ENCODE peak calls at places on chromosome 2, in seven cellular contexts. One of them, this sample, is unnamed.

GRCh38 chr2:109662889-109663288 is 48.7 kb downstream of the SOWAHC start:
- DNase-seq in naive thymus-derived CD4-positive, alpha-beta T cell: no peak
- DNase-seq in A172: no peak
- DNase-seq in T follicular helper cell: no peak
- DNase-seq in endothelial cell: no peak
- DNase-seq in kidney epithelial cell: no peak
- DNase-seq in activated naive CD8-positive, alpha-beta T cell treated with anti-CD3 and anti-CD28 coated beads, Interleukin-2, amount 50 U/mL, for 24 hours: no peak
- DNase-seq in this sample: no peak

GRCh38 chr2:9847140-9847539 is 3.9 kb downstream of the TAF1B start:
- DNase-seq in naive thymus-derived CD4-positive, alpha-beta T cell: no peak
- DNase-seq in A172: no peak
- DNase-seq in T follicular helper cell: no peak
- DNase-seq in endothelial cell: no peak
- DNase-seq in kidney epithelial cell: no peak
- DNase-seq in activated naive CD8-positive, alpha-beta T cell treated with anti-CD3 and anti-CD28 coated beads, Interleukin-2, amount 50 U/mL, for 24 hours: no peak
- DNase-seq in this sample: no peak

GRCh38 chr2:205657579-205657978 is 24.7 kb upstream of the NRP2 start:
- DNase-seq in naive thymus-derived CD4-positive, alpha-beta T cell: no peak
- DNase-seq in A172: no peak
- DNase-seq in T follicular helper cell: no peak
- DNase-seq in endothelial cell: no peak
- DNase-seq in kidney epithelial cell: no peak
- DNase-seq in activated naive CD8-positive, alpha-beta T cell treated with anti-CD3 and anti-CD28 coated beads, Interleukin-2, amount 50 U/mL, for 24 hours: no peak
- DNase-seq in this sample: no peak

GRCh38 chr2:226649871-226650660 is 149.6 kb downstream of the IRS1 start:
- DNase-seq in naive thymus-derived CD4-positive, alpha-beta T cell: peak
- DNase-seq in A172: peak
- DNase-seq in T follicular helper cell: no peak
- DNase-seq in endothelial cell: peak
- DNase-seq in kidney epithelial cell: peak
- DNase-seq in activated naive CD8-positive, alpha-beta T cell treated with anti-CD3 and anti-CD28 coated beads, Interleukin-2, amount 50 U/mL, for 24 hours: peak
- DNase-seq in this sample: peak

GRCh38 chr2:74777161-74777900 is 56.6 kb upstream of the HK2 start:
- DNase-seq in naive thymus-derived CD4-positive, alpha-beta T cell: no peak
- DNase-seq in A172: no peak
- DNase-seq in T follicular helper cell: no peak
- DNase-seq in endothelial cell: no peak
- DNase-seq in kidney epithelial cell: no peak
- DNase-seq in activated naive CD8-positive, alpha-beta T cell treated with anti-CD3 and anti-CD28 coated beads, Interleukin-2, amount 50 U/mL, for 24 hours: no peak
- DNase-seq in this sample: no peak

GRCh38 chr2:30512243-30512866 is 65.3 kb downstream of the LCLAT1 start:
- DNase-seq in naive thymus-derived CD4-positive, alpha-beta T cell: no peak
- DNase-seq in A172: no peak
- DNase-seq in T follicular helper cell: no peak
- DNase-seq in endothelial cell: no peak
- DNase-seq in kidney epithelial cell: no peak
- DNase-seq in activated naive CD8-positive, alpha-beta T cell treated with anti-CD3 and anti-CD28 coated beads, Interleukin-2, amount 50 U/mL, for 24 hours: no peak
- DNase-seq in this sample: no peak

GRCh38 chr2:28216320-28216719 is 176.3 kb upstream of the FOSL2 start:
- DNase-seq in naive thymus-derived CD4-positive, alpha-beta T cell: no peak
- DNase-seq in A172: no peak
- DNase-seq in T follicular helper cell: no peak
- DNase-seq in endothelial cell: no peak
- DNase-seq in kidney epithelial cell: no peak
- DNase-seq in activated naive CD8-positive, alpha-beta T cell treated with anti-CD3 and anti-CD28 coated beads, Interleukin-2, amount 50 U/mL, for 24 hours: no peak
- DNase-seq in this sample: no peak

GRCh38 chr2:242063364-242064249 is 194.1 kb downstream of the RTP5 start:
- DNase-seq in naive thymus-derived CD4-positive, alpha-beta T cell: no peak
- DNase-seq in A172: peak
- DNase-seq in T follicular helper cell: no peak
- DNase-seq in endothelial cell: no peak
- DNase-seq in kidney epithelial cell: no peak
- DNase-seq in activated naive CD8-positive, alpha-beta T cell treated with anti-CD3 and anti-CD28 coated beads, Interleukin-2, amount 50 U/mL, for 24 hours: no peak
- DNase-seq in this sample: no peak

GRCh38 chr2:216075510-216076485 is 5.8 kb downstream of the PECR start:
- DNase-seq in naive thymus-derived CD4-positive, alpha-beta T cell: no peak
- DNase-seq in A172: no peak
- DNase-seq in T follicular helper cell: no peak
- DNase-seq in endothelial cell: no peak
- DNase-seq in kidney epithelial cell: no peak
- DNase-seq in activated naive CD8-positive, alpha-beta T cell treated with anti-CD3 and anti-CD28 coated beads, Interleukin-2, amount 50 U/mL, for 24 hours: no peak
- DNase-seq in this sample: no peak

GRCh38 chr2:7168012-7168411 is 250.8 kb downstream of the RNF144A start:
- DNase-seq in naive thymus-derived CD4-positive, alpha-beta T cell: no peak
- DNase-seq in A172: no peak
- DNase-seq in T follicular helper cell: no peak
- DNase-seq in endothelial cell: no peak
- DNase-seq in kidney epithelial cell: no peak
- DNase-seq in activated naive CD8-positive, alpha-beta T cell treated with anti-CD3 and anti-CD28 coated beads, Interleukin-2, amount 50 U/mL, for 24 hours: no peak
- DNase-seq in this sample: no peak

GRCh38 chr2:64675860-64676259 is 22.1 kb upstream of the SERTAD2 start:
- DNase-seq in naive thymus-derived CD4-positive, alpha-beta T cell: no peak
- DNase-seq in A172: peak
- DNase-seq in T follicular helper cell: no peak
- DNase-seq in endothelial cell: no peak
- DNase-seq in kidney epithelial cell: no peak
- DNase-seq in activated naive CD8-positive, alpha-beta T cell treated with anti-CD3 and anti-CD28 coated beads, Interleukin-2, amount 50 U/mL, for 24 hours: peak
- DNase-seq in this sample: no peak

GRCh38 chr2:187302619-187303018 is 145.4 kb downstream of the CALCRL start:
- DNase-seq in naive thymus-derived CD4-positive, alpha-beta T cell: no peak
- DNase-seq in A172: peak
- DNase-seq in T follicular helper cell: no peak
- DNase-seq in endothelial cell: no peak
- DNase-seq in kidney epithelial cell: no peak
- DNase-seq in activated naive CD8-positive, alpha-beta T cell treated with anti-CD3 and anti-CD28 coated beads, Interleukin-2, amount 50 U/mL, for 24 hours: no peak
- DNase-seq in this sample: no peak

GRCh38 chr2:37573818-37574388 is 97.5 kb downstream of the CDC42EP3 start:
- DNase-seq in naive thymus-derived CD4-positive, alpha-beta T cell: no peak
- DNase-seq in A172: no peak
- DNase-seq in T follicular helper cell: no peak
- DNase-seq in endothelial cell: no peak
- DNase-seq in kidney epithelial cell: no peak
- DNase-seq in activated naive CD8-positive, alpha-beta T cell treated with anti-CD3 and anti-CD28 coated beads, Interleukin-2, amount 50 U/mL, for 24 hours: no peak
- DNase-seq in this sample: no peak

GRCh38 chr2:41930807-41931566 is 116.8 kb upstream of the PKDCC start:
- DNase-seq in naive thymus-derived CD4-positive, alpha-beta T cell: no peak
- DNase-seq in A172: peak
- DNase-seq in T follicular helper cell: no peak
- DNase-seq in endothelial cell: no peak
- DNase-seq in kidney epithelial cell: no peak
- DNase-seq in activated naive CD8-positive, alpha-beta T cell treated with anti-CD3 and anti-CD28 coated beads, Interleukin-2, amount 50 U/mL, for 24 hours: no peak
- DNase-seq in this sample: no peak

GRCh38 chr2:46967990-46968647 is 52.5 kb upstream of the MCFD2 start:
- DNase-seq in naive thymus-derived CD4-positive, alpha-beta T cell: no peak
- DNase-seq in A172: peak
- DNase-seq in T follicular helper cell: no peak
- DNase-seq in endothelial cell: no peak
- DNase-seq in kidney epithelial cell: no peak
- DNase-seq in activated naive CD8-positive, alpha-beta T cell treated with anti-CD3 and anti-CD28 coated beads, Interleukin-2, amount 50 U/mL, for 24 hours: no peak
- DNase-seq in this sample: no peak

GRCh38 chr2:142687509-142687908 is 190.0 kb upstream of the KYNU start:
- DNase-seq in naive thymus-derived CD4-positive, alpha-beta T cell: no peak
- DNase-seq in A172: no peak
- DNase-seq in T follicular helper cell: no peak
- DNase-seq in endothelial cell: no peak
- DNase-seq in kidney epithelial cell: no peak
- DNase-seq in activated naive CD8-positive, alpha-beta T cell treated with anti-CD3 and anti-CD28 coated beads, Interleukin-2, amount 50 U/mL, for 24 hours: no peak
- DNase-seq in this sample: no peak

GRCh38 chr2:230412846-230413245 is 3.2 kb upstream of the SP100 start:
- DNase-seq in naive thymus-derived CD4-positive, alpha-beta T cell: no peak
- DNase-seq in A172: no peak
- DNase-seq in T follicular helper cell: no peak
- DNase-seq in endothelial cell: no peak
- DNase-seq in kidney epithelial cell: no peak
- DNase-seq in activated naive CD8-positive, alpha-beta T cell treated with anti-CD3 and anti-CD28 coated beads, Interleukin-2, amount 50 U/mL, for 24 hours: no peak
- DNase-seq in this sample: no peak

GRCh38 chr2:114426756-114427155 is 15.7 kb upstream of the DPP10 start:
- DNase-seq in naive thymus-derived CD4-positive, alpha-beta T cell: no peak
- DNase-seq in A172: no peak
- DNase-seq in T follicular helper cell: no peak
- DNase-seq in endothelial cell: no peak
- DNase-seq in kidney epithelial cell: no peak
- DNase-seq in activated naive CD8-positive, alpha-beta T cell treated with anti-CD3 and anti-CD28 coated beads, Interleukin-2, amount 50 U/mL, for 24 hours: no peak
- DNase-seq in this sample: no peak

GRCh38 chr2:45458909-45459563 is 152.0 kb downstream of the SRBD1 start:
- DNase-seq in naive thymus-derived CD4-positive, alpha-beta T cell: no peak
- DNase-seq in A172: peak
- DNase-seq in T follicular helper cell: no peak
- DNase-seq in endothelial cell: peak
- DNase-seq in kidney epithelial cell: peak
- DNase-seq in activated naive CD8-positive, alpha-beta T cell treated with anti-CD3 and anti-CD28 coated beads, Interleukin-2, amount 50 U/mL, for 24 hours: no peak
- DNase-seq in this sample: no peak

GRCh38 chr2:68918497-68918896 is 34.2 kb downstream of the GKN2 start:
- DNase-seq in naive thymus-derived CD4-positive, alpha-beta T cell: no peak
- DNase-seq in A172: peak
- DNase-seq in T follicular helper cell: no peak
- DNase-seq in endothelial cell: no peak
- DNase-seq in kidney epithelial cell: no peak
- DNase-seq in activated naive CD8-positive, alpha-beta T cell treated with anti-CD3 and anti-CD28 coated beads, Interleukin-2, amount 50 U/mL, for 24 hours: no peak
- DNase-seq in this sample: no peak

GRCh38 chr2:10620481-10620880 is 69.3 kb downstream of the NOL10 start:
- DNase-seq in naive thymus-derived CD4-positive, alpha-beta T cell: peak
- DNase-seq in A172: peak
- DNase-seq in T follicular helper cell: no peak
- DNase-seq in endothelial cell: no peak
- DNase-seq in kidney epithelial cell: peak
- DNase-seq in activated naive CD8-positive, alpha-beta T cell treated with anti-CD3 and anti-CD28 coated beads, Interleukin-2, amount 50 U/mL, for 24 hours: no peak
- DNase-seq in this sample: no peak

GRCh38 chr2:105406221-105406620 is 7.4 kb upstream of the FHL2 start:
- DNase-seq in naive thymus-derived CD4-positive, alpha-beta T cell: no peak
- DNase-seq in A172: peak
- DNase-seq in T follicular helper cell: no peak
- DNase-seq in endothelial cell: no peak
- DNase-seq in kidney epithelial cell: no peak
- DNase-seq in activated naive CD8-positive, alpha-beta T cell treated with anti-CD3 and anti-CD28 coated beads, Interleukin-2, amount 50 U/mL, for 24 hours: no peak
- DNase-seq in this sample: no peak

GRCh38 chr2:127508621-127509034 is 17.7 kb downstream of the IWS1 start:
- DNase-seq in naive thymus-derived CD4-positive, alpha-beta T cell: no peak
- DNase-seq in A172: peak
- DNase-seq in T follicular helper cell: no peak
- DNase-seq in endothelial cell: no peak
- DNase-seq in kidney epithelial cell: peak
- DNase-seq in activated naive CD8-positive, alpha-beta T cell treated with anti-CD3 and anti-CD28 coated beads, Interleukin-2, amount 50 U/mL, for 24 hours: no peak
- DNase-seq in this sample: no peak

GRCh38 chr2:188725981-188726380 is 248.2 kb upstream of the COL3A1 start:
- DNase-seq in naive thymus-derived CD4-positive, alpha-beta T cell: no peak
- DNase-seq in A172: peak
- DNase-seq in T follicular helper cell: no peak
- DNase-seq in endothelial cell: no peak
- DNase-seq in kidney epithelial cell: no peak
- DNase-seq in activated naive CD8-positive, alpha-beta T cell treated with anti-CD3 and anti-CD28 coated beads, Interleukin-2, amount 50 U/mL, for 24 hours: no peak
- DNase-seq in this sample: no peak

GRCh38 chr2:43454791-43455190 is 141.0 kb downstream of the THADA start:
- DNase-seq in naive thymus-derived CD4-positive, alpha-beta T cell: no peak
- DNase-seq in A172: no peak
- DNase-seq in T follicular helper cell: no peak
- DNase-seq in endothelial cell: no peak
- DNase-seq in kidney epithelial cell: no peak
- DNase-seq in activated naive CD8-positive, alpha-beta T cell treated with anti-CD3 and anti-CD28 coated beads, Interleukin-2, amount 50 U/mL, for 24 hours: no peak
- DNase-seq in this sample: no peak

GRCh38 chr2:238727585-238728321 is 120.1 kb upstream of the TWIST2 start:
- DNase-seq in naive thymus-derived CD4-positive, alpha-beta T cell: no peak
- DNase-seq in A172: no peak
- DNase-seq in T follicular helper cell: no peak
- DNase-seq in endothelial cell: no peak
- DNase-seq in kidney epithelial cell: no peak
- DNase-seq in activated naive CD8-positive, alpha-beta T cell treated with anti-CD3 and anti-CD28 coated beads, Interleukin-2, amount 50 U/mL, for 24 hours: no peak
- DNase-seq in this sample: no peak

GRCh38 chr2:162123806-162124758 is 28.0 kb downstream of the GCG start:
- DNase-seq in naive thymus-derived CD4-positive, alpha-beta T cell: peak
- DNase-seq in A172: peak
- DNase-seq in T follicular helper cell: no peak
- DNase-seq in endothelial cell: no peak
- DNase-seq in kidney epithelial cell: no peak
- DNase-seq in activated naive CD8-positive, alpha-beta T cell treated with anti-CD3 and anti-CD28 coated beads, Interleukin-2, amount 50 U/mL, for 24 hours: no peak
- DNase-seq in this sample: peak

GRCh38 chr2:240467659-240468299 is 32.3 kb downstream of the GPC1 start:
- DNase-seq in naive thymus-derived CD4-positive, alpha-beta T cell: no peak
- DNase-seq in A172: no peak
- DNase-seq in T follicular helper cell: no peak
- DNase-seq in endothelial cell: peak
- DNase-seq in kidney epithelial cell: no peak
- DNase-seq in activated naive CD8-positive, alpha-beta T cell treated with anti-CD3 and anti-CD28 coated beads, Interleukin-2, amount 50 U/mL, for 24 hours: no peak
- DNase-seq in this sample: no peak

This sample was measured in effector CD4-positive, alpha-beta T cell.